ENCODE peak calls at places on chromosomes 16 and 17, in ten cellular contexts. A is suprapubic skin, V is upper lobe of left lung, G is esophagus muscularis mucosa, W is K562, U is transverse colon, O is SK-N-SH, S is spleen, X is HCT116, N is Panc1. I is an unnamed sample.

GRCh38 chr16:79310734-79311133 is 289.8 kb downstream of the MAF start:
- DNase-seq in A (no peak), O (no peak), N (no peak), V (no peak), S (no peak), U (no peak), X (no peak), W (no peak), G (no peak), I (no peak)

GRCh38 chr16:69348222-69348621 is 3.4 kb downstream of the TMED6 start:
- DNase-seq in O (no peak), N (no peak), A (no peak), X (no peak), W (peak), V (no peak), G (no peak), S (no peak), U (no peak), I (no peak)

GRCh38 chr16:79047337-79047736 is 553.2 kb downstream of the MAF start:
- DNase-seq in U (no peak), O (peak), S (no peak), W (peak), N (peak), G (no peak), V (no peak), A (no peak), X (no peak), I (no peak)

GRCh38 chr16:996672-997071 is 15.1 kb downstream of the SOX8 start:
- DNase-seq in A (no peak), U (no peak), W (no peak), X (no peak), S (no peak), G (no peak), V (no peak), N (no peak), O (no peak), I (no peak)

GRCh38 chr17:55889271-55889670 is 138.4 kb downstream of the PCTP start:
- DNase-seq in U (no peak), N (no peak), X (no peak), A (no peak), G (no peak), V (no peak), O (no peak), S (no peak), W (no peak), I (no peak)

GRCh38 chr16:78709137-78709871 is 609.9 kb downstream of the WWOX start:
- DNase-seq in O (peak), S (no peak), U (no peak), N (no peak), X (no peak), A (no peak), W (no peak), G (no peak), V (no peak), I (no peak)

GRCh38 chr16:27291722-27292240 is 22.0 kb upstream of the IL4R start:
- DNase-seq in G (no peak), V (no peak), W (no peak), U (no peak), O (no peak), A (no peak), S (no peak), N (no peak), X (no peak), I (no peak)

GRCh38 chr16:12462690-12463646 is 340.7 kb downstream of the CPPED1 start:
- DNase-seq in N (no peak), S (no peak), W (no peak), U (no peak), G (no peak), X (no peak), O (no peak), A (no peak), V (no peak), I (no peak)

GRCh38 chr17:39740357-39741111 is 2.8 kb downstream of the GRB7 start:
- DNase-seq in G (no peak), X (peak), S (peak), V (peak), U (peak), O (peak), N (no peak), W (peak), A (no peak), I (peak)

GRCh38 chr17:82126479-82127314 is 28.7 kb upstream of the FASN start:
- DNase-seq in N (no peak), W (no peak), G (no peak), O (peak), S (no peak), V (no peak), X (no peak), A (no peak), U (peak), I (no peak)

GRCh38 chr17:72185571-72185970 is 64.8 kb downstream of the SOX9 start:
- DNase-seq in O (no peak), V (no peak), G (no peak), N (no peak), S (no peak), X (no peak), U (no peak), A (no peak), W (no peak), I (no peak)

GRCh38 chr17:7324438-7324779 is 4.7 kb downstream of the NEURL4 start:
- DNase-seq in V (no peak), X (no peak), U (no peak), O (no peak), S (no peak), G (no peak), W (no peak), N (no peak), A (no peak), I (no peak)
- TF ChIP-seq CTCF in V (peak), X (no peak), U (peak), O (peak), S (no peak), G (no peak), W (peak), N (no peak), A (no peak), I (no peak)

GRCh38 chr16:17949713-17950112 is 386.8 kb downstream of the NPIPA8 start:
- DNase-seq in W (no peak), A (no peak), S (no peak), X (no peak), N (no peak), V (no peak), U (no peak), G (no peak), O (no peak), I (no peak)

GRCh38 chr16:17947165-17947564 is 389.4 kb downstream of the NPIPA8 start:
- DNase-seq in A (no peak), U (no peak), G (no peak), W (no peak), O (no peak), X (no peak), S (no peak), N (no peak), V (no peak), I (no peak)

GRCh38 chr16:17944345-17944744 is 392.2 kb downstream of the NPIPA8 start:
- DNase-seq in G (no peak), A (no peak), N (no peak), V (no peak), O (no peak), U (no peak), W (no peak), X (no peak), S (no peak), I (no peak)

GRCh38 chr16:17945080-17945601 is 391.4 kb downstream of the NPIPA8 start:
- DNase-seq in U (no peak), O (no peak), G (peak), V (no peak), N (no peak), W (no peak), S (no peak), A (no peak), X (no peak), I (no peak)

GRCh38 chr16:17947637-17948036 is 388.9 kb downstream of the NPIPA8 start:
- DNase-seq in G (no peak), A (no peak), X (no peak), U (no peak), W (no peak), N (no peak), O (no peak), S (no peak), V (no peak), I (no peak)
- TF ChIP-seq POLR2AphosphoS5 in G (no peak), A (no peak), X (no peak), U (no peak), W (no peak), N (no peak), O (no peak), S (no peak), V (no peak), I (no peak)

GRCh38 chr17:50708050-50709000 is 611 bp upstream of the ANKRD40 start:
- DNase-seq in W (no peak), X (no peak), S (no peak), G (no peak), V (no peak), O (no peak), A (no peak), U (no peak), N (no peak), I (no peak)
- TF ChIP-seq CTCF in W (no peak), X (no peak), S (no peak), G (no peak), V (no peak), O (no peak), A (no peak), U (peak), N (no peak), I (no peak)

DNA sequence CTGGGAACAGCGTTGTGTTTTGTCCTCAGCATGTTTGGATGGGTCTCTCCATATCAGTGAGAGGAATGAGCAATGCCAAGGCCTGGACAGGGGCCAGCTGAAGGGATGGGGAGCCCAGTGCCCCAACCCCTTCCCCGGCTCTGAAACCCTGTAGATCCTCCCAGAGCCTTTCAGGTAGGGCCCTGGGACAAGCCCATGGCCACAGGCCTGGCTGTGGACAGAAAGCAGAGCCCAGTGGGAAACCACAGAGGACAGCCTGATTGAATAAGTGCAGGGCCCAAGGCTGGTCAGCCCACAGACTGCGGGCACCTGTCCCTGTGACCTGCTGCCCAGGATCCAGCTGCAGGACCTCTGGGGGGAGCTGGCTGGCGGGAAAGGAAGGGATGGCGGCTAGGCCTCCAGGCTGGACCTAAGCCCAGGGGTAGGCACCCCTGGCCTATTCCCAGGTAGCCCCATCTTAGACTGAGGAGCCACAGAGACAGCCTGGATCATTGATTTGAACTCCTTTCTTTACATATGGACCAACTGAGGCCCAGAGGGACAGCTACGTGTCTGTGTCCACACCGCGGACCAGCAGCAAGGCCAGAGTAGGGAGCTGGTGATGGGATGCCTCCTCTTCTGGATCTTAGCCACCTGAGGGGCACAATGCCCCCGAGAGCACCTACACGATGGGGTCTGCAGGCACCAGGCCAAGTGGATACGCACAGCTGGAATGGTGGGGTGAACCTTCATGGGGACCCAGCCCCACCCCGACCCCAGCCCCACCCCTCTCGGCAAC is 1.3 kb downstream of the CCDC102A start:
- DNase-seq in U (no peak), S (peak), N (no peak), X (no peak), V (peak), G (no peak), A (peak), O (peak), W (no peak), I (peak)
- TF ChIP-seq POLR2AphosphoS5 in U (no peak), S (no peak), N (no peak), X (no peak), V (no peak), G (no peak), A (no peak), O (no peak), W (no peak), I (no peak)